ENCODE peak calls at places on chromosome 11, in five cellular contexts. X, T, G, L and D are unnamed samples.

GRCh38 chr11:95680169-95680929 is 109.2 kb downstream of the FAM76B start:
- DNase-seq in X (peak; percentile 31), T (no peak), G (no peak), L (peak; percentile 72), D (no peak)

GRCh38 chr11:116651098-116651756 is 121.6 kb downstream of the BUD13 start:
- DNase-seq in X (no peak), T (no peak), G (no peak), L (no peak), D (no peak)

GRCh38 chr11:132125855-132126841 is 755.7 kb downstream of the NTM start:
- DNase-seq in X (no peak), T (peak; percentile 66), G (peak; percentile 30), L (peak; percentile 4), D (no peak)

GRCh38 chr11:21560466-21560975 is 632.4 kb upstream of the ANO5 start:
- DNase-seq in X (no peak), T (no peak), G (no peak), L (no peak), D (no peak)

GRCh38 chr11:57325735-57326048 is 940 bp upstream of the TNKS1BP1 start:
- DNase-seq in X (no peak), T (peak; percentile 56), G (no peak), L (no peak), D (no peak)

GRCh38 chr11:35073691-35074382 is 65.1 kb upstream of the CD44 start:
- DNase-seq in X (no peak), T (no peak), G (no peak), L (no peak), D (no peak)

GRCh38 chr11:67274768-67275605 is 8.7 kb downstream of the GRK2 start:
- DNase-seq in X (no peak), T (no peak), G (no peak), L (no peak), D (no peak)

GRCh38 chr11:95076416-95076815 is 9.7 kb downstream of the SRSF8 start:
- DNase-seq in X (peak; percentile 94), T (no peak), G (no peak), L (peak; percentile 13), D (peak; percentile 38)

GRCh38 chr11:1968454-1968995 is 21.4 kb downstream of the MRPL23 start:
- DNase-seq in X (no peak), T (no peak), G (no peak), L (no peak), D (no peak)

GRCh38 chr11:75891947-75892739 is 77.1 kb downstream of the UVRAG start:
- DNase-seq in X (no peak), T (no peak), G (no peak), L (no peak), D (peak; percentile 62)

GRCh38 chr11:59187587-59187986 is 15.7 kb downstream of the DTX4 start:
- DNase-seq in X (peak; percentile 46), T (no peak), G (no peak), L (no peak), D (peak; percentile 51)